ENCODE peak calls at places on chromosome 15, in ten cellular contexts. G is A549, N is tibial nerve, E is stomach, S is GM23338, Q is left ventricle myocardium inferior, H is tibial artery, Z is PC-3, F is right atrium auricular region, V is GM12878. J is an unnamed sample. For H3K4me1, the result is how much of the 10 kb centered on the place peaks cover.

GRCh38 chr15:51982013-51982769 is 10.6 kb upstream of the LEO1 start:
- DNase-seq in G (peak), N (peak), E (no peak), S (peak), Q (no peak), H (no peak), Z (peak), F (no peak), V (peak), J (peak)

GRCh38 chr15:65796610-65797012 is 4.5 kb upstream of the DENND4A start:
- DNase-seq in G (peak), N (no peak), E (no peak), S (no peak), Q (no peak), H (no peak), Z (peak), F (no peak), V (no peak), J (no peak)

GRCh38 chr15:70765504-70766281 is 2.3 kb upstream of the UACA start:
- DNase-seq in G (no peak), N (no peak), E (no peak), S (no peak), Q (no peak), H (no peak), Z (no peak), F (no peak), V (no peak), J (no peak)

GRCh38 chr15:55514414-55514850 is 6.4 kb upstream of the DNAAF4 start:
- DNase-seq in G (no peak), N (no peak), E (no peak), S (no peak), Q (no peak), H (no peak), Z (peak), F (no peak), V (no peak), J (no peak)

GRCh38 chr15:67067930-67068542 is 2.6 kb downstream of the SMAD3 start:
- DNase-seq in G (no peak), N (no peak), E (no peak), S (no peak), Q (no peak), H (no peak), Z (no peak), F (no peak), V (no peak), J (no peak)

GRCh38 chr15:27222479-27222878 is 251.5 kb downstream of the GABRG3 start:
- DNase-seq in G (peak), N (no peak), E (no peak), S (no peak), Q (no peak), H (no peak), Z (peak), F (peak), V (no peak), J (no peak)

GRCh38 chr15:40090774-40091455 is 17.8 kb downstream of the BMF start:
- DNase-seq in G (no peak), N (no peak), E (no peak), S (no peak), Q (no peak), H (peak), Z (no peak), F (no peak), V (no peak), J (no peak)

GRCh38 chr15:40331026-40331425 is 7.5 kb downstream of the INAFM2 start:
- DNase-seq in G (no peak), N (no peak), E (no peak), S (no peak), Q (no peak), H (no peak), Z (no peak), F (no peak), V (no peak), J (no peak)

GRCh38 chr15:88992216-88992615 is 79.0 kb upstream of the MFGE8 start:
- DNase-seq in G (no peak), N (no peak), E (no peak), S (no peak), Q (no peak), H (no peak), Z (no peak), F (no peak), V (no peak), J (no peak)

DNA sequence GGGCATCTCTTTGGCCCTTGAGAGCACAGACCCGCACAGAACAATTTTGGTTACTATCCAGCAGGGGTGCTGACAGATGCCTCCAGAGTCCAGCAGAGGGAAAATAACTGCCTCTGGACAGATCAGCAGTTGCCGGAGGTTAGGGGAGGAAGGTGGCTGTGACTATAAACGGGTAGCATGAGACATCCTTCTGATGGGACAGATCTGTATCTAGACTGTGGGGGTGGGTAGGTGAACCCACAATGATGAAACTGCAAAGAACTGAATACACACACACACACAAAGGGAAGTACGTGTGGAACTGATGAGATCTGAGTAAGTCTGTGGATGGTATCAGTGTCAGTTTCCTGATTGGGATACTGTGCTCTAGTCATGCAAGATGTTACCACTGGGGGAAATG is 21.2 kb downstream of the ADAMTS7 start:
- DNase-seq in G (no peak), N (no peak), E (no peak), S (no peak), Q (no peak), H (no peak), Z (no peak), F (no peak), V (no peak), J (no peak)
- H3K4me1 ChIP-seq in G (under half), N (under half), E (under half), S (under half), Q (under half), H (under half), Z (under half), F (under half), V (under half), J (under half)

DNA sequence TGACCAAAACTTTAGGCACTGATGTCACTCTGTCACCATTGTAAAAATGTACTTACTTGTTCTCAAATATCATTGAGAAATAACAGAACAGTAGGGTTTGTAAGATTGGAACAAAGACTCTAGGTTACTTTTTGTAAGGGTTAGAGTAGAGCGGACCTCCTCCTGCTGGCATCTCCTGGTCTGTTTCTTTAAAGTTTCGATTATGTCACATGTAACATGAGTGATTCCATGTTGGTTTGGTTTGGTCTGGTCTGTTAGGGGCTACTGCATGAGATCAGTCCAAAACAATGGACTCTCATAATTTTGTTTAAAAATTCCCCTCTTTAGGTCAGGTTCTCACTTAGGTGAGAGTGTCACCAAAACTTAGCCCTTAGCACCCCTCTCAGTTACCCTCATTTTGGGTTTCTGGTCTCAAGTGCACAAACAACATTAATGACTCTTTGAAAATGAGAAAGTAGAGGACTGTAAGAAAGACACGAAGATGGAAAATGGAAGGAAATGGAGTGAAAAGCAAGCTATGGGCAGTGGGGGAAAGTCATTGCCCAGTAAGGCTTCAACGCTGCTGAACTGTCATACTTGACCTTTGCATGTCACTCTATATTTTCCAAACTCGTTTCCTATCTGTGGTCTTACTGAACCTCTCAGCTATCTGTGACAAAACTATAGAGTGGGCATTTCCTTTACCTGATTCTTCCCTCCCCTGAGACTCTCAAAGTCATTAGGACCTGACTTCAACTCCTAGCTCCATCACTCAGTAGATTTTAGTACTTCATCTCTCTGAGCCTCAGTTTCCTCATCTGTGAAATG is 52.7 kb downstream of the LDHAL6B start:
- DNase-seq in G (no peak), N (no peak), E (no peak), S (no peak), Q (no peak), H (no peak), Z (no peak), F (no peak), V (no peak), J (no peak)
- TF ChIP-seq CTCF in G (no peak), N (no peak), E (no peak), S (no peak), Q (no peak), H (no peak), Z (no peak), F (no peak), V (no peak), J (no peak)

GRCh38 chr15:28885630-28886430 is at the start of gene APBA2:
- DNase-seq in G (peak), N (no peak), E (no peak), S (peak), Q (no peak), H (no peak), Z (peak), F (no peak), V (no peak), J (peak)
- H3K4me1 ChIP-seq in G (under half), N (under half), E (under half), S (under half), Q (under half), H (under half), Z (under half), F (under half), V (under half), J (under half)

GRCh38 chr15:73564255-73564654 is 68.9 kb downstream of the NPTN start:
- DNase-seq in G (peak), N (no peak), E (no peak), S (no peak), Q (no peak), H (no peak), Z (peak), F (no peak), V (no peak), J (no peak)
- TF ChIP-seq CTCF in G (no peak), N (no peak), E (no peak), S (no peak), Q (no peak), H (no peak), Z (peak), F (no peak), V (no peak), J (no peak)